ENCODE peak calls at places on chromosome 1, in seven cellular contexts. One of them, this sample, is unnamed. For H3K27me3 and H3K4me1, the result is how much of the 10 kb centered on the place peaks cover.

GRCh38 chr1:44031900-44032817 is 897 bp upstream of the SLC6A9 start:
- DNase-seq in adrenal gland: no peak
- DNase-seq in testis: no peak
- DNase-seq in endothelial cell of umbilical vein: no peak
- DNase-seq in uterus: no peak
- DNase-seq in prostate gland: no peak
- DNase-seq in transverse colon: peak
- DNase-seq in this sample: no peak

GRCh38 chr1:169368406-169368769 is 393 bp downstream of the BLZF1 start:
- DNase-seq in adrenal gland: no peak
- DNase-seq in testis: no peak
- DNase-seq in endothelial cell of umbilical vein: peak
- DNase-seq in uterus: no peak
- DNase-seq in prostate gland: peak
- DNase-seq in transverse colon: peak
- DNase-seq in this sample: no peak

GRCh38 chr1:204461331-204462228 is 33.0 kb downstream of the PIK3C2B start:
- DNase-seq in adrenal gland: peak
- DNase-seq in testis: no peak
- DNase-seq in endothelial cell of umbilical vein: peak
- DNase-seq in uterus: no peak
- DNase-seq in prostate gland: no peak
- DNase-seq in transverse colon: no peak
- DNase-seq in this sample: no peak

GRCh38 chr1:53595906-53596305 is 136.7 kb downstream of the DMRTB1 start:
- DNase-seq in adrenal gland: no peak
- DNase-seq in testis: no peak
- DNase-seq in endothelial cell of umbilical vein: no peak
- DNase-seq in uterus: no peak
- DNase-seq in prostate gland: no peak
- DNase-seq in transverse colon: no peak
- DNase-seq in this sample: no peak

GRCh38 chr1:7630378-7630777 is 140.7 kb upstream of the VAMP3 start:
- DNase-seq in adrenal gland: no peak
- DNase-seq in testis: no peak
- DNase-seq in endothelial cell of umbilical vein: no peak
- DNase-seq in uterus: no peak
- DNase-seq in prostate gland: no peak
- DNase-seq in transverse colon: no peak
- DNase-seq in this sample: no peak

GRCh38 chr1:203559523-203559922 is 65.6 kb downstream of the OPTC start:
- DNase-seq in adrenal gland: peak
- DNase-seq in testis: peak
- DNase-seq in endothelial cell of umbilical vein: no peak
- DNase-seq in uterus: no peak
- DNase-seq in prostate gland: no peak
- DNase-seq in transverse colon: no peak
- DNase-seq in this sample: no peak

GRCh38 chr1:1618396-1619068 is 3.2 kb downstream of the MIB2 start:
- DNase-seq in adrenal gland: no peak
- DNase-seq in testis: no peak
- DNase-seq in endothelial cell of umbilical vein: no peak
- DNase-seq in uterus: no peak
- DNase-seq in prostate gland: no peak
- DNase-seq in transverse colon: no peak
- DNase-seq in this sample: no peak

GRCh38 chr1:93490357-93490756 is 42.4 kb downstream of the FNBP1L start:
- DNase-seq in adrenal gland: no peak
- DNase-seq in testis: no peak
- DNase-seq in endothelial cell of umbilical vein: peak
- DNase-seq in uterus: no peak
- DNase-seq in prostate gland: no peak
- DNase-seq in transverse colon: no peak
- DNase-seq in this sample: no peak

GRCh38 chr1:220879090-220879508 is at the start of gene HLX:
- DNase-seq in adrenal gland: peak
- DNase-seq in testis: peak
- DNase-seq in endothelial cell of umbilical vein: peak
- DNase-seq in uterus: peak
- DNase-seq in prostate gland: peak
- DNase-seq in transverse colon: peak
- DNase-seq in this sample: no peak

GRCh38 chr1:220879509-220880366 is 495 bp downstream of the HLX start:
- DNase-seq in adrenal gland: peak
- DNase-seq in testis: no peak
- DNase-seq in endothelial cell of umbilical vein: peak
- DNase-seq in uterus: peak
- DNase-seq in prostate gland: no peak
- DNase-seq in transverse colon: peak
- DNase-seq in this sample: peak

GRCh38 chr1:220880367-220880680 is 1.1 kb downstream of the HLX start:
- DNase-seq in adrenal gland: no peak
- DNase-seq in testis: no peak
- DNase-seq in endothelial cell of umbilical vein: no peak
- DNase-seq in uterus: no peak
- DNase-seq in prostate gland: no peak
- DNase-seq in transverse colon: no peak
- DNase-seq in this sample: peak

GRCh38 chr1:220881918-220882891 is 3.0 kb downstream of the HLX start:
- DNase-seq in adrenal gland: no peak
- DNase-seq in testis: no peak
- DNase-seq in endothelial cell of umbilical vein: no peak
- DNase-seq in uterus: no peak
- DNase-seq in prostate gland: no peak
- DNase-seq in transverse colon: peak
- DNase-seq in this sample: peak

DNA sequence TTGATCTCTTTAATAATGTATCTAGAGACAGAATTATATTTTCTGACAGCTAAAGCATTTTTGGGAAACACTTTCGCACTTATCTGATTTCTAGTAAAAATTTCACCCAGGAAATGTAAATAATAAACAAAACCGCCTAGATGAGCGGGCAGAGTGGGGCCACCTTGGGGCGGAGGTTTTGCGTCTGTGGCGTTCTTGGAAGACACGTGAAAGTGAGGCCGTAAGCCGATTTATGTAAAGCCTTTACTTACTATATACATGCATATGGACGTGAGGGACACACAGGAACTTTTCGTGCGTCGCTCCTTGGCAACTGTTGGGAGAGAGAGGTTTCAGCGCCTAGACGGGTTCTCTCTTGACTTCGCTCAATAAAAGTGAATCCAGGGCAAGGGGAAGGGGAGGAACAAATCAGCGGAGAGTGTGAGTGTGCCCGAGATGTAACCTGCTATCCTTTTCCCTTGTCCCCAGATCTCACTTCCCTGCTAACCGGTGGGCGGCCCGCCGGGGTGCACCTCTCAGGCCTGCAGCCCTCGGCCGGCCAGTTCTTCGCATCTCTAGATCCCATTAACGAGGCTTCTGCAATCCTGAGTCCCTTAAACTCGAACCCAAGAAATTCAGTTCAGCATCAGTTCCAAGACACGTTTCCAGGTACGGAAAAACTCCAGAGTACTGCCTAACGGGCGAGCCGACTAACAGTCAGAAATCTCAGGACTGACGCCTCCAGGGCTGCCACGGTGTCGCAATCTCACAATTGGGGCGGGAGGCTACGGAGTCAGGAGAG is 1.7 kb downstream of the HLX start:
- DNase-seq in adrenal gland: peak
- DNase-seq in testis: no peak
- DNase-seq in endothelial cell of umbilical vein: no peak
- DNase-seq in uterus: peak
- DNase-seq in prostate gland: no peak
- DNase-seq in transverse colon: peak
- DNase-seq in this sample: peak
- H3K27me3 ChIP-seq in adrenal gland: under half
- H3K27me3 ChIP-seq in testis: under half
- H3K27me3 ChIP-seq in endothelial cell of umbilical vein: under half
- H3K27me3 ChIP-seq in uterus: under half
- H3K27me3 ChIP-seq in prostate gland: under half
- H3K27me3 ChIP-seq in transverse colon: half or more
- H3K27me3 ChIP-seq in this sample: under half

DNA sequence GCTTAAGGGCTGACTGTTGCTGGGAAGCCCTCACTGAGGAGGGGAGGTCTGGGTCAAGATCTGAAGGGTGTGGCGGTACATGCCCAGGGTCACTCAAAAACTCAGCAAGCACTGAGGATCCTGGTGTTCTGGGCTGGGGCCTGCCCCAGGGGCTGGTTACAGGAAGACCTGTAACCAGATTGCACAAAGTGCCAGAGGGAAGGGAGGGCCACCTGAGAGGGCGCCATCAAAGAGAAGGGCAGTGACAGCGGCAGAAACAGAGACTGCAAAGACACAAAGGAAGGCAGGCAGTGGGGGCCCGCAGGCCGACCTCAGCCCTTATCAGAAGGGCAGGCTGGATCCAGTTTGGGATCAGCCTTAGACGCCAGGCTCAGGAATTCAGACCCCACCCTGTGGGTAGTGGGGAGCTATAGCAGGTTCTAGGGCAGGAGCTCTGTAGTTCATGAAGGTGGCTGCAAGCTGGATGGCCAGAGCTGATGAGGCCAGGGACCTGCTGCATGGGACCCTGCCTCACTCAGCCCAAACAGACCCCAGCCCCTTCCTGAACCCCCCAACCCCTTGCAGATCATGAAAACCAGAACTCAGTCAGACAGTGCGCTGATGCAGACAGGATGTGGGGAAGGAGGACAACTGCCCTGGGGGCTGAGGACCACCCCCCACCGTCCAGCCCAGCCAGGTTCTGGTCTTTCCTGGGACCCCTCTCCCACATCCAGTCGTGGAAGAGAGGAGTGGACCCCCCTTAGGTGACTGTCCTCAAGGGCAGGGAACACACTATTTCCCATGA is 3.9 kb downstream of the SH2D5 start:
- DNase-seq in adrenal gland: no peak
- DNase-seq in testis: peak
- DNase-seq in endothelial cell of umbilical vein: no peak
- DNase-seq in uterus: no peak
- DNase-seq in prostate gland: no peak
- DNase-seq in transverse colon: peak
- DNase-seq in this sample: no peak
- H3K4me1 ChIP-seq in adrenal gland: under half
- H3K4me1 ChIP-seq in testis: under half
- H3K4me1 ChIP-seq in endothelial cell of umbilical vein: under half
- H3K4me1 ChIP-seq in uterus: under half
- H3K4me1 ChIP-seq in prostate gland: under half
- H3K4me1 ChIP-seq in transverse colon: under half
- H3K4me1 ChIP-seq in this sample: under half

GRCh38 chr1:161158316-161159016 is 834 bp upstream of the USP21 start:
- DNase-seq in adrenal gland: no peak
- DNase-seq in testis: peak
- DNase-seq in endothelial cell of umbilical vein: no peak
- DNase-seq in uterus: no peak
- DNase-seq in prostate gland: no peak
- DNase-seq in transverse colon: no peak
- DNase-seq in this sample: no peak

GRCh38 chr1:161157867-161158266 is 1.4 kb upstream of the USP21 start:
- DNase-seq in adrenal gland: no peak
- DNase-seq in testis: no peak
- DNase-seq in endothelial cell of umbilical vein: no peak
- DNase-seq in uterus: no peak
- DNase-seq in prostate gland: no peak
- DNase-seq in transverse colon: no peak
- DNase-seq in this sample: no peak

GRCh38 chr1:161159087-161159914 is at the start of gene USP21:
- DNase-seq in adrenal gland: peak
- DNase-seq in testis: peak
- DNase-seq in endothelial cell of umbilical vein: peak
- DNase-seq in uterus: peak
- DNase-seq in prostate gland: peak
- DNase-seq in transverse colon: peak
- DNase-seq in this sample: peak

GRCh38 chr1:161153682-161154337 is at the start of gene UFC1:
- DNase-seq in adrenal gland: peak
- DNase-seq in testis: peak
- DNase-seq in endothelial cell of umbilical vein: peak
- DNase-seq in uterus: peak
- DNase-seq in prostate gland: peak
- DNase-seq in transverse colon: peak
- DNase-seq in this sample: no peak
- TF ChIP-seq POLR2A in adrenal gland: no peak
- TF ChIP-seq POLR2A in testis: no peak
- TF ChIP-seq POLR2A in endothelial cell of umbilical vein: peak
- TF ChIP-seq POLR2A in uterus: no peak
- TF ChIP-seq POLR2A in prostate gland: peak
- TF ChIP-seq POLR2A in transverse colon: peak
- TF ChIP-seq POLR2A in this sample: no peak

DNA sequence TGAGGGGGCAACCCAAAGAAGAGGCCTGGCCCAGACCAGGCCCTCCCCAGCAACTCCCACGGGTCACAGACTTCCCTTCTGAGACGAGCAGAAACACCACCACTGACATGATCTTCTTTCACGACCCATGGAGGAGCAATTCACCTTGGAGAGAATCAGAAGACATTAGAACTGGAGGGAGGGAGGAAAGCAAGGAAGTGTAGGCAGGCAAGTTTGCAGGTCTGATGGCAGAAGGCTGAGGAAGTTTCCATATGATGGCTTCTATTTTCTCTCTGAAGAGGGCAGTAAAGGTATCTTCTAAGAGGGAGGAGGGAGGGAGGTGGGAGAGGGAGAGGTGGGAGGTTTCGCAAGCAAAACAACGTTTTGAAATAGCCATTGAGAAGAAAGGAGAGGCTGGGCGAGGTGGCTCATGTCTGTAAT is 1.4 kb upstream of the UBXN10 start:
- DNase-seq in adrenal gland: no peak
- DNase-seq in testis: no peak
- DNase-seq in endothelial cell of umbilical vein: no peak
- DNase-seq in uterus: no peak
- DNase-seq in prostate gland: no peak
- DNase-seq in transverse colon: no peak
- DNase-seq in this sample: no peak
- H3K27me3 ChIP-seq in adrenal gland: under half
- H3K27me3 ChIP-seq in testis: under half
- H3K27me3 ChIP-seq in endothelial cell of umbilical vein: under half
- H3K27me3 ChIP-seq in uterus: under half
- H3K27me3 ChIP-seq in prostate gland: under half
- H3K27me3 ChIP-seq in transverse colon: under half
- H3K27me3 ChIP-seq in this sample: under half

GRCh38 chr1:52080014-52080415 is 23.9 kb downstream of the BTF3L4 start:
- DNase-seq in adrenal gland: no peak
- DNase-seq in testis: no peak
- DNase-seq in endothelial cell of umbilical vein: no peak
- DNase-seq in uterus: no peak
- DNase-seq in prostate gland: no peak
- DNase-seq in transverse colon: no peak
- DNase-seq in this sample: no peak
- H3K4me1 ChIP-seq in adrenal gland: under half
- H3K4me1 ChIP-seq in testis: under half
- H3K4me1 ChIP-seq in endothelial cell of umbilical vein: under half
- H3K4me1 ChIP-seq in uterus: under half
- H3K4me1 ChIP-seq in prostate gland: under half
- H3K4me1 ChIP-seq in transverse colon: under half
- H3K4me1 ChIP-seq in this sample: under half

This sample was measured in vagina.